ENCODE peak calls at places on chromosome 21, in nine cellular contexts. One of them, this sample, is unnamed.

GRCh38 chr21:20647603-20648002 is 350.6 kb upstream of the NCAM2 start:
- DNase-seq in GM06990: no peak
- DNase-seq in breast epithelium: no peak
- DNase-seq in AG09319: no peak
- DNase-seq in bronchial epithelial cell: peak; percentile 29
- DNase-seq in MCF 10A: peak; percentile 34
- DNase-seq in lung: no peak
- DNase-seq in glutamatergic neuron: no peak
- DNase-seq in omental fat pad: no peak
- DNase-seq in this sample: no peak

GRCh38 chr21:43736224-43736883 is 17.4 kb downstream of the PDXK start:
- DNase-seq in GM06990: no peak
- DNase-seq in breast epithelium: no peak
- DNase-seq in AG09319: no peak
- DNase-seq in bronchial epithelial cell: no peak
- DNase-seq in MCF 10A: no peak
- DNase-seq in lung: no peak
- DNase-seq in glutamatergic neuron: no peak
- DNase-seq in omental fat pad: no peak
- DNase-seq in this sample: no peak

GRCh38 chr21:25361765-25362164 is 245.5 kb downstream of the MRPL39 start:
- DNase-seq in GM06990: no peak
- DNase-seq in breast epithelium: no peak
- DNase-seq in AG09319: no peak
- DNase-seq in bronchial epithelial cell: no peak
- DNase-seq in MCF 10A: no peak
- DNase-seq in lung: no peak
- DNase-seq in glutamatergic neuron: no peak
- DNase-seq in omental fat pad: no peak
- DNase-seq in this sample: no peak

GRCh38 chr21:41545500-41546359 is 37.8 kb upstream of the TMPRSS2 start:
- DNase-seq in GM06990: no peak
- DNase-seq in breast epithelium: no peak
- DNase-seq in AG09319: no peak
- DNase-seq in bronchial epithelial cell: no peak
- DNase-seq in MCF 10A: no peak
- DNase-seq in lung: no peak
- DNase-seq in glutamatergic neuron: no peak
- DNase-seq in omental fat pad: no peak
- DNase-seq in this sample: no peak

GRCh38 chr21:19228241-19228640 is 824.7 kb upstream of the TMPRSS15 start:
- DNase-seq in GM06990: no peak
- DNase-seq in breast epithelium: no peak
- DNase-seq in AG09319: no peak
- DNase-seq in bronchial epithelial cell: no peak
- DNase-seq in MCF 10A: no peak
- DNase-seq in lung: no peak
- DNase-seq in glutamatergic neuron: no peak
- DNase-seq in omental fat pad: no peak
- DNase-seq in this sample: no peak

GRCh38 chr21:21290751-21291150 is 292.5 kb downstream of the NCAM2 start:
- DNase-seq in GM06990: no peak
- DNase-seq in breast epithelium: no peak
- DNase-seq in AG09319: no peak
- DNase-seq in bronchial epithelial cell: no peak
- DNase-seq in MCF 10A: no peak
- DNase-seq in lung: no peak
- DNase-seq in glutamatergic neuron: no peak
- DNase-seq in omental fat pad: no peak
- DNase-seq in this sample: no peak

GRCh38 chr21:17828223-17828622 is 9.1 kb upstream of the C21orf91 start:
- DNase-seq in GM06990: no peak
- DNase-seq in breast epithelium: no peak
- DNase-seq in AG09319: peak; percentile 22
- DNase-seq in bronchial epithelial cell: peak; percentile 57
- DNase-seq in MCF 10A: peak; percentile 11
- DNase-seq in lung: no peak
- DNase-seq in glutamatergic neuron: no peak
- DNase-seq in omental fat pad: no peak
- DNase-seq in this sample: no peak

GRCh38 chr21:31457675-31458074 is 113.6 kb upstream of the TIAM1 start:
- DNase-seq in GM06990: no peak
- DNase-seq in breast epithelium: no peak
- DNase-seq in AG09319: no peak
- DNase-seq in bronchial epithelial cell: no peak
- DNase-seq in MCF 10A: peak; percentile 25
- DNase-seq in lung: no peak
- DNase-seq in glutamatergic neuron: no peak
- DNase-seq in omental fat pad: no peak
- DNase-seq in this sample: no peak

GRCh38 chr21:26842300-26842699 is 2.9 kb downstream of the ADAMTS1 start:
- DNase-seq in GM06990: no peak
- DNase-seq in breast epithelium: no peak
- DNase-seq in AG09319: no peak
- DNase-seq in bronchial epithelial cell: no peak
- DNase-seq in MCF 10A: no peak
- DNase-seq in lung: no peak
- DNase-seq in glutamatergic neuron: no peak
- DNase-seq in omental fat pad: no peak
- DNase-seq in this sample: no peak

GRCh38 chr21:42656872-42657271 is 3.5 kb downstream of the PDE9A start:
- DNase-seq in GM06990: no peak
- DNase-seq in breast epithelium: no peak
- DNase-seq in AG09319: no peak
- DNase-seq in bronchial epithelial cell: no peak
- DNase-seq in MCF 10A: no peak
- DNase-seq in lung: no peak
- DNase-seq in glutamatergic neuron: no peak
- DNase-seq in omental fat pad: no peak
- DNase-seq in this sample: no peak

GRCh38 chr21:26776320-26777021 is 68.7 kb downstream of the ADAMTS1 start:
- DNase-seq in GM06990: no peak
- DNase-seq in breast epithelium: no peak
- DNase-seq in AG09319: no peak
- DNase-seq in bronchial epithelial cell: peak; percentile 53
- DNase-seq in MCF 10A: peak; percentile 43
- DNase-seq in lung: no peak
- DNase-seq in glutamatergic neuron: no peak
- DNase-seq in omental fat pad: no peak
- DNase-seq in this sample: no peak

GRCh38 chr21:32569261-32570230 is 15.8 kb downstream of the TCP10L start:
- DNase-seq in GM06990: peak; percentile 64
- DNase-seq in breast epithelium: peak; percentile 70
- DNase-seq in AG09319: peak; percentile 40
- DNase-seq in bronchial epithelial cell: peak; percentile 69
- DNase-seq in MCF 10A: peak; percentile 83
- DNase-seq in lung: peak; percentile 69
- DNase-seq in glutamatergic neuron: peak; percentile 83
- DNase-seq in omental fat pad: peak; percentile 52
- DNase-seq in this sample: peak; percentile 82
- TF ChIP-seq CTCF in GM06990: peak; percentile 86
- TF ChIP-seq CTCF in breast epithelium: peak; percentile 83
- TF ChIP-seq CTCF in AG09319: peak; percentile 88
- TF ChIP-seq CTCF in bronchial epithelial cell: peak; percentile 92
- TF ChIP-seq CTCF in MCF 10A: peak; percentile 83
- TF ChIP-seq CTCF in lung: peak; percentile 68
- TF ChIP-seq CTCF in glutamatergic neuron: peak; percentile 82
- TF ChIP-seq CTCF in omental fat pad: peak; percentile 27
- TF ChIP-seq CTCF in this sample: peak; percentile 87

GRCh38 chr21:29024474-29025327 is at the start of gene USP16:
- DNase-seq in GM06990: peak; percentile 98
- DNase-seq in breast epithelium: peak; percentile 91
- DNase-seq in AG09319: peak; percentile 98
- DNase-seq in bronchial epithelial cell: peak; percentile 97
- DNase-seq in MCF 10A: peak; percentile 97
- DNase-seq in lung: peak; percentile 96
- DNase-seq in glutamatergic neuron: peak; percentile 95
- DNase-seq in omental fat pad: peak; percentile 88
- DNase-seq in this sample: peak; percentile 98
- TF ChIP-seq CTCF in GM06990: no peak
- TF ChIP-seq CTCF in breast epithelium: no peak
- TF ChIP-seq CTCF in AG09319: peak; percentile 1
- TF ChIP-seq CTCF in bronchial epithelial cell: peak; percentile 4
- TF ChIP-seq CTCF in MCF 10A: no peak
- TF ChIP-seq CTCF in lung: no peak
- TF ChIP-seq CTCF in glutamatergic neuron: no peak
- TF ChIP-seq CTCF in omental fat pad: no peak
- TF ChIP-seq CTCF in this sample: no peak

GRCh38 chr21:45029298-45029967 is 44.9 kb upstream of the ADARB1 start:
- DNase-seq in GM06990: no peak
- DNase-seq in breast epithelium: peak; percentile 45
- DNase-seq in AG09319: no peak
- DNase-seq in bronchial epithelial cell: no peak
- DNase-seq in MCF 10A: no peak
- DNase-seq in lung: no peak
- DNase-seq in glutamatergic neuron: no peak
- DNase-seq in omental fat pad: no peak
- DNase-seq in this sample: no peak

GRCh38 chr21:45029968-45030636 is 44.3 kb upstream of the ADARB1 start:
- DNase-seq in GM06990: no peak
- DNase-seq in breast epithelium: peak; percentile 25
- DNase-seq in AG09319: no peak
- DNase-seq in bronchial epithelial cell: no peak
- DNase-seq in MCF 10A: no peak
- DNase-seq in lung: no peak
- DNase-seq in glutamatergic neuron: no peak
- DNase-seq in omental fat pad: no peak
- DNase-seq in this sample: no peak

GRCh38 chr21:45026066-45026745 is 48.2 kb upstream of the ADARB1 start:
- DNase-seq in GM06990: no peak
- DNase-seq in breast epithelium: peak; percentile 22
- DNase-seq in AG09319: no peak
- DNase-seq in bronchial epithelial cell: no peak
- DNase-seq in MCF 10A: no peak
- DNase-seq in lung: no peak
- DNase-seq in glutamatergic neuron: no peak
- DNase-seq in omental fat pad: no peak
- DNase-seq in this sample: no peak

GRCh38 chr21:45027241-45028196 is 46.9 kb upstream of the ADARB1 start:
- DNase-seq in GM06990: no peak
- DNase-seq in breast epithelium: peak; percentile 25
- DNase-seq in AG09319: no peak
- DNase-seq in bronchial epithelial cell: no peak
- DNase-seq in MCF 10A: no peak
- DNase-seq in lung: no peak
- DNase-seq in glutamatergic neuron: no peak
- DNase-seq in omental fat pad: no peak
- DNase-seq in this sample: no peak

DNA sequence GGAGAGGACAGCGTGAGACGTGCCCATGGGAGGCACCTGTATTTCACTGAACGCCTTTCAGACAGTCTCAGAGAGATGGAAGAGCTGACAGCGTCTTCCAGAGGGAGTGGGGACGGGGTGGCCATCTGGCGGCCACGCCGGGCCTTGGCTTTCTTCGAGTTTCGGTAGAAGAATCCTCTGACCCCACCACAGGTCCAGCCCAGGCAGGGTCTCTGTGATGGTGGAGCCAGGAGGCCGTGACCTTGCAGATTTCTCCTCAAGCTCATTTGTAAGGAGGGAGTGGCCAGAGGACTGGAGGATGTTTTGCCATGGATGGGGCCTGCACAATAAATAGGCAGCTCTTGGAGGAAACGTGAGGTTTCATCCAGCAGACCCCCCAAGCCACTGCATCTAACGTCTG is 47.5 kb upstream of the ADARB1 start:
- DNase-seq in GM06990: no peak
- DNase-seq in breast epithelium: peak; percentile 38
- DNase-seq in AG09319: no peak
- DNase-seq in bronchial epithelial cell: no peak
- DNase-seq in MCF 10A: no peak
- DNase-seq in lung: no peak
- DNase-seq in glutamatergic neuron: no peak
- DNase-seq in omental fat pad: no peak
- DNase-seq in this sample: no peak
- TF ChIP-seq CTCF in GM06990: no peak
- TF ChIP-seq CTCF in breast epithelium: no peak
- TF ChIP-seq CTCF in AG09319: no peak
- TF ChIP-seq CTCF in bronchial epithelial cell: no peak
- TF ChIP-seq CTCF in MCF 10A: no peak
- TF ChIP-seq CTCF in lung: no peak
- TF ChIP-seq CTCF in glutamatergic neuron: no peak
- TF ChIP-seq CTCF in omental fat pad: no peak
- TF ChIP-seq CTCF in this sample: no peak

GRCh38 chr21:46422636-46423241 is 36.0 kb upstream of the DIP2A start:
- DNase-seq in GM06990: no peak
- DNase-seq in breast epithelium: no peak
- DNase-seq in AG09319: no peak
- DNase-seq in bronchial epithelial cell: no peak
- DNase-seq in MCF 10A: no peak
- DNase-seq in lung: no peak
- DNase-seq in glutamatergic neuron: no peak
- DNase-seq in omental fat pad: no peak
- DNase-seq in this sample: no peak

GRCh38 chr21:46423546-46424061 is 35.1 kb upstream of the DIP2A start:
- DNase-seq in GM06990: no peak
- DNase-seq in breast epithelium: no peak
- DNase-seq in AG09319: no peak
- DNase-seq in bronchial epithelial cell: no peak
- DNase-seq in MCF 10A: no peak
- DNase-seq in lung: no peak
- DNase-seq in glutamatergic neuron: no peak
- DNase-seq in omental fat pad: no peak
- DNase-seq in this sample: no peak

GRCh38 chr21:46420241-46421190 is 38.2 kb upstream of the DIP2A start:
- DNase-seq in GM06990: no peak
- DNase-seq in breast epithelium: no peak
- DNase-seq in AG09319: no peak
- DNase-seq in bronchial epithelial cell: no peak
- DNase-seq in MCF 10A: no peak
- DNase-seq in lung: no peak
- DNase-seq in glutamatergic neuron: no peak
- DNase-seq in omental fat pad: no peak
- DNase-seq in this sample: no peak

GRCh38 chr21:46421756-46422555 is 36.7 kb upstream of the DIP2A start:
- DNase-seq in GM06990: no peak
- DNase-seq in breast epithelium: no peak
- DNase-seq in AG09319: no peak
- DNase-seq in bronchial epithelial cell: no peak
- DNase-seq in MCF 10A: no peak
- DNase-seq in lung: no peak
- DNase-seq in glutamatergic neuron: no peak
- DNase-seq in omental fat pad: no peak
- DNase-seq in this sample: no peak

DNA sequence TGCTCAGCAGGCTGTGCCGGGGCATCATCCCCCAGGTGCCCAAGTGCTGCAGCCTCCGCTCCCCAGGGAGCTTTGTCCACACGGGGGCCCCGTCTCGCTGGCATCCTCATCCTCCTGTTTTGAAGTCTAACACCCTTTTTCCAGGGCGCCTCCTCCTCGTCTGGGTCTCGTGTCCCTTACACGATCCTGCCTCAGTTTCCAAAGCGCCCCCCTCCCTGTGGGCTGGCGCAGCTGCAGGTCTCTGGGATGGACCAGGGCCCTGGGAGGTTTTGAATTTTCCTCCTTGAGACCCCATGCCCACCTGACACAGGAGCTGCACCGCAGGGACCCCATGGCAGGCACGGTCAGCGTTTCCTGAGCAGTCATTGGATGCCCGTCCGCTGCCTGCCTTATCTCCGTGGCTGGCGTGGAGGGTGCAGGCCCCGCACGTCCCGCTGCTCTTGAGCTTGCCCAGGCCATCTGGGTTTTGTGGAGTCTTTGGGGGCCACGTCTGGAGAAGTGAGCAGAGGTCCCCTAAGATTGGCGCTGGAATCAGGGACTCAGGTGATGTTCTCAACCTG is 37.4 kb upstream of the DIP2A start:
- DNase-seq in GM06990: no peak
- DNase-seq in breast epithelium: no peak
- DNase-seq in AG09319: no peak
- DNase-seq in bronchial epithelial cell: no peak
- DNase-seq in MCF 10A: no peak
- DNase-seq in lung: no peak
- DNase-seq in glutamatergic neuron: no peak
- DNase-seq in omental fat pad: no peak
- DNase-seq in this sample: no peak
- TF ChIP-seq CTCF in GM06990: no peak
- TF ChIP-seq CTCF in breast epithelium: no peak
- TF ChIP-seq CTCF in AG09319: no peak
- TF ChIP-seq CTCF in bronchial epithelial cell: no peak
- TF ChIP-seq CTCF in MCF 10A: no peak
- TF ChIP-seq CTCF in lung: no peak
- TF ChIP-seq CTCF in glutamatergic neuron: no peak
- TF ChIP-seq CTCF in omental fat pad: no peak
- TF ChIP-seq CTCF in this sample: no peak

This sample was measured in GM10248.